ENCODE peak calls at places on chromosomes 1 and 21, in eight cellular contexts. One of them, this sample, is unnamed.

GRCh38 chr1:26043765-26044164 is 2.2 kb downstream of the SLC30A2 start:
- DNase-seq in NCI-H1105: no peak
- DNase-seq in LoVo: no peak
- DNase-seq in RCC 7860: no peak
- DNase-seq in activated CD8-positive, alpha-beta memory T cell treated with anti-CD3 and anti-CD28 coated beads, Interleukin-2, amount 50 U/mL, for 48 hours: no peak
- DNase-seq in effector memory CD4-positive, alpha-beta T cell: no peak
- DNase-seq in iris pigment epithelial cell: no peak
- DNase-seq in D341Med: no peak
- DNase-seq in this sample: no peak

GRCh38 chr1:35564037-35564883 is 6.7 kb downstream of the NCDN start:
- DNase-seq in NCI-H1105: peak
- DNase-seq in LoVo: peak
- DNase-seq in RCC 7860: peak
- DNase-seq in activated CD8-positive, alpha-beta memory T cell treated with anti-CD3 and anti-CD28 coated beads, Interleukin-2, amount 50 U/mL, for 48 hours: peak
- DNase-seq in effector memory CD4-positive, alpha-beta T cell: peak
- DNase-seq in iris pigment epithelial cell: peak
- DNase-seq in D341Med: peak
- DNase-seq in this sample: no peak

GRCh38 chr1:116990612-116991151 is 10.9 kb upstream of the CD101 start:
- DNase-seq in NCI-H1105: no peak
- DNase-seq in LoVo: no peak
- DNase-seq in RCC 7860: peak
- DNase-seq in activated CD8-positive, alpha-beta memory T cell treated with anti-CD3 and anti-CD28 coated beads, Interleukin-2, amount 50 U/mL, for 48 hours: no peak
- DNase-seq in effector memory CD4-positive, alpha-beta T cell: no peak
- DNase-seq in iris pigment epithelial cell: peak
- DNase-seq in D341Med: no peak
- DNase-seq in this sample: no peak

GRCh38 chr21:28473530-28474225 is 519.0 kb downstream of the LTN1 start:
- DNase-seq in NCI-H1105: no peak
- DNase-seq in LoVo: no peak
- DNase-seq in RCC 7860: no peak
- DNase-seq in activated CD8-positive, alpha-beta memory T cell treated with anti-CD3 and anti-CD28 coated beads, Interleukin-2, amount 50 U/mL, for 48 hours: no peak
- DNase-seq in effector memory CD4-positive, alpha-beta T cell: no peak
- DNase-seq in iris pigment epithelial cell: peak
- DNase-seq in D341Med: no peak
- DNase-seq in this sample: no peak

GRCh38 chr1:48756704-48757316 is 19.9 kb downstream of the BEND5 start:
- DNase-seq in NCI-H1105: no peak
- DNase-seq in LoVo: no peak
- DNase-seq in RCC 7860: no peak
- DNase-seq in activated CD8-positive, alpha-beta memory T cell treated with anti-CD3 and anti-CD28 coated beads, Interleukin-2, amount 50 U/mL, for 48 hours: no peak
- DNase-seq in effector memory CD4-positive, alpha-beta T cell: no peak
- DNase-seq in iris pigment epithelial cell: no peak
- DNase-seq in D341Med: no peak
- DNase-seq in this sample: no peak

GRCh38 chr1:201584510-201584991 is 45.6 kb downstream of the NAV1 start:
- DNase-seq in NCI-H1105: no peak
- DNase-seq in LoVo: no peak
- DNase-seq in RCC 7860: peak
- DNase-seq in activated CD8-positive, alpha-beta memory T cell treated with anti-CD3 and anti-CD28 coated beads, Interleukin-2, amount 50 U/mL, for 48 hours: no peak
- DNase-seq in effector memory CD4-positive, alpha-beta T cell: no peak
- DNase-seq in iris pigment epithelial cell: peak
- DNase-seq in D341Med: peak
- DNase-seq in this sample: no peak

GRCh38 chr1:184734972-184735371 is 19.7 kb downstream of the EDEM3 start:
- DNase-seq in NCI-H1105: no peak
- DNase-seq in LoVo: no peak
- DNase-seq in RCC 7860: no peak
- DNase-seq in activated CD8-positive, alpha-beta memory T cell treated with anti-CD3 and anti-CD28 coated beads, Interleukin-2, amount 50 U/mL, for 48 hours: no peak
- DNase-seq in effector memory CD4-positive, alpha-beta T cell: no peak
- DNase-seq in iris pigment epithelial cell: no peak
- DNase-seq in D341Med: no peak
- DNase-seq in this sample: no peak

GRCh38 chr1:177585492-177586220 is 384.2 kb downstream of the SEC16B start:
- DNase-seq in NCI-H1105: peak
- DNase-seq in LoVo: no peak
- DNase-seq in RCC 7860: no peak
- DNase-seq in activated CD8-positive, alpha-beta memory T cell treated with anti-CD3 and anti-CD28 coated beads, Interleukin-2, amount 50 U/mL, for 48 hours: no peak
- DNase-seq in effector memory CD4-positive, alpha-beta T cell: no peak
- DNase-seq in iris pigment epithelial cell: no peak
- DNase-seq in D341Med: no peak
- DNase-seq in this sample: peak

GRCh38 chr21:39688010-39688409 is 57.0 kb upstream of the IGSF5 start:
- DNase-seq in NCI-H1105: no peak
- DNase-seq in LoVo: no peak
- DNase-seq in RCC 7860: no peak
- DNase-seq in activated CD8-positive, alpha-beta memory T cell treated with anti-CD3 and anti-CD28 coated beads, Interleukin-2, amount 50 U/mL, for 48 hours: no peak
- DNase-seq in effector memory CD4-positive, alpha-beta T cell: no peak
- DNase-seq in iris pigment epithelial cell: no peak
- DNase-seq in D341Med: no peak
- DNase-seq in this sample: no peak

GRCh38 chr1:235448616-235449015 is 55.6 kb downstream of the B3GALNT2 start:
- DNase-seq in NCI-H1105: no peak
- DNase-seq in LoVo: no peak
- DNase-seq in RCC 7860: no peak
- DNase-seq in activated CD8-positive, alpha-beta memory T cell treated with anti-CD3 and anti-CD28 coated beads, Interleukin-2, amount 50 U/mL, for 48 hours: no peak
- DNase-seq in effector memory CD4-positive, alpha-beta T cell: no peak
- DNase-seq in iris pigment epithelial cell: no peak
- DNase-seq in D341Med: no peak
- DNase-seq in this sample: no peak